ENCODE peak calls at places on chromosomes 12 and 14, in nine cellular contexts. One of them, this sample, is unnamed.

GRCh38 chr12:30996752-30997151 is 70.2 kb downstream of the TSPAN11 start:
- DNase-seq in DMS153: no peak
- DNase-seq in stimulated activated CD8-positive, alpha-beta memory T cell treated with anti-CD3 and anti-CD28 coated beads, Interleukin-15, amount 100 ng/mL, for 1 hour: no peak
- DNase-seq in ELR: no peak
- DNase-seq in WTC11: no peak
- DNase-seq in caudate nucleus: no peak
- DNase-seq in hepatic stellate cell: no peak
- DNase-seq in ecto neural progenitor cell: no peak
- DNase-seq in kidney tubule cell: no peak
- DNase-seq in this sample: peak

GRCh38 chr14:74425525-74426201 is 347 bp downstream of the SYNDIG1L start:
- DNase-seq in DMS153: no peak
- DNase-seq in stimulated activated CD8-positive, alpha-beta memory T cell treated with anti-CD3 and anti-CD28 coated beads, Interleukin-15, amount 100 ng/mL, for 1 hour: peak
- DNase-seq in ELR: peak
- DNase-seq in WTC11: peak
- DNase-seq in caudate nucleus: no peak
- DNase-seq in hepatic stellate cell: peak
- DNase-seq in ecto neural progenitor cell: peak
- DNase-seq in kidney tubule cell: peak
- DNase-seq in this sample: no peak

GRCh38 chr12:69534389-69534822 is 50.9 kb upstream of the CCT2 start:
- DNase-seq in DMS153: no peak
- DNase-seq in stimulated activated CD8-positive, alpha-beta memory T cell treated with anti-CD3 and anti-CD28 coated beads, Interleukin-15, amount 100 ng/mL, for 1 hour: no peak
- DNase-seq in ELR: peak
- DNase-seq in WTC11: peak
- DNase-seq in caudate nucleus: peak
- DNase-seq in hepatic stellate cell: peak
- DNase-seq in ecto neural progenitor cell: peak
- DNase-seq in kidney tubule cell: peak
- DNase-seq in this sample: peak

GRCh38 chr14:69107407-69108003 is 45.4 kb downstream of the DCAF5 start:
- DNase-seq in DMS153: peak
- DNase-seq in stimulated activated CD8-positive, alpha-beta memory T cell treated with anti-CD3 and anti-CD28 coated beads, Interleukin-15, amount 100 ng/mL, for 1 hour: no peak
- DNase-seq in ELR: peak
- DNase-seq in WTC11: peak
- DNase-seq in caudate nucleus: peak
- DNase-seq in hepatic stellate cell: no peak
- DNase-seq in ecto neural progenitor cell: no peak
- DNase-seq in kidney tubule cell: peak
- DNase-seq in this sample: peak

GRCh38 chr12:67649165-67650126 is 901 bp downstream of the DYRK2 start:
- DNase-seq in DMS153: no peak
- DNase-seq in stimulated activated CD8-positive, alpha-beta memory T cell treated with anti-CD3 and anti-CD28 coated beads, Interleukin-15, amount 100 ng/mL, for 1 hour: no peak
- DNase-seq in ELR: peak
- DNase-seq in WTC11: peak
- DNase-seq in caudate nucleus: peak
- DNase-seq in hepatic stellate cell: peak
- DNase-seq in ecto neural progenitor cell: peak
- DNase-seq in kidney tubule cell: no peak
- DNase-seq in this sample: peak

GRCh38 chr12:84785281-84785680 is 127.3 kb downstream of the SLC6A15 start:
- DNase-seq in DMS153: no peak
- DNase-seq in stimulated activated CD8-positive, alpha-beta memory T cell treated with anti-CD3 and anti-CD28 coated beads, Interleukin-15, amount 100 ng/mL, for 1 hour: no peak
- DNase-seq in ELR: no peak
- DNase-seq in WTC11: no peak
- DNase-seq in caudate nucleus: no peak
- DNase-seq in hepatic stellate cell: no peak
- DNase-seq in ecto neural progenitor cell: no peak
- DNase-seq in kidney tubule cell: no peak
- DNase-seq in this sample: no peak

GRCh38 chr12:114003286-114003685 is 37.2 kb upstream of the RBM19 start:
- DNase-seq in DMS153: no peak
- DNase-seq in stimulated activated CD8-positive, alpha-beta memory T cell treated with anti-CD3 and anti-CD28 coated beads, Interleukin-15, amount 100 ng/mL, for 1 hour: no peak
- DNase-seq in ELR: no peak
- DNase-seq in WTC11: no peak
- DNase-seq in caudate nucleus: no peak
- DNase-seq in hepatic stellate cell: no peak
- DNase-seq in ecto neural progenitor cell: no peak
- DNase-seq in kidney tubule cell: no peak
- DNase-seq in this sample: no peak

GRCh38 chr12:52517005-52517835 is 3.0 kb downstream of the KRT5 start:
- DNase-seq in DMS153: no peak
- DNase-seq in stimulated activated CD8-positive, alpha-beta memory T cell treated with anti-CD3 and anti-CD28 coated beads, Interleukin-15, amount 100 ng/mL, for 1 hour: no peak
- DNase-seq in ELR: no peak
- DNase-seq in WTC11: no peak
- DNase-seq in caudate nucleus: no peak
- DNase-seq in hepatic stellate cell: no peak
- DNase-seq in ecto neural progenitor cell: peak
- DNase-seq in kidney tubule cell: no peak
- DNase-seq in this sample: no peak

GRCh38 chr14:55691659-55692058 is 111.7 kb downstream of the KTN1 start:
- DNase-seq in DMS153: no peak
- DNase-seq in stimulated activated CD8-positive, alpha-beta memory T cell treated with anti-CD3 and anti-CD28 coated beads, Interleukin-15, amount 100 ng/mL, for 1 hour: no peak
- DNase-seq in ELR: no peak
- DNase-seq in WTC11: no peak
- DNase-seq in caudate nucleus: no peak
- DNase-seq in hepatic stellate cell: no peak
- DNase-seq in ecto neural progenitor cell: no peak
- DNase-seq in kidney tubule cell: no peak
- DNase-seq in this sample: no peak

GRCh38 chr14:33996450-33996849 is 45.6 kb upstream of the EGLN3 start:
- DNase-seq in DMS153: no peak
- DNase-seq in stimulated activated CD8-positive, alpha-beta memory T cell treated with anti-CD3 and anti-CD28 coated beads, Interleukin-15, amount 100 ng/mL, for 1 hour: no peak
- DNase-seq in ELR: no peak
- DNase-seq in WTC11: no peak
- DNase-seq in caudate nucleus: no peak
- DNase-seq in hepatic stellate cell: no peak
- DNase-seq in ecto neural progenitor cell: no peak
- DNase-seq in kidney tubule cell: no peak
- DNase-seq in this sample: no peak

GRCh38 chr12:14937689-14938088 is 648 bp downstream of the ERP27 start:
- DNase-seq in DMS153: no peak
- DNase-seq in stimulated activated CD8-positive, alpha-beta memory T cell treated with anti-CD3 and anti-CD28 coated beads, Interleukin-15, amount 100 ng/mL, for 1 hour: no peak
- DNase-seq in ELR: peak
- DNase-seq in WTC11: peak
- DNase-seq in caudate nucleus: no peak
- DNase-seq in hepatic stellate cell: no peak
- DNase-seq in ecto neural progenitor cell: no peak
- DNase-seq in kidney tubule cell: no peak
- DNase-seq in this sample: no peak

GRCh38 chr14:64748521-64748920 is 44.3 kb downstream of the PLEKHG3 start:
- DNase-seq in DMS153: no peak
- DNase-seq in stimulated activated CD8-positive, alpha-beta memory T cell treated with anti-CD3 and anti-CD28 coated beads, Interleukin-15, amount 100 ng/mL, for 1 hour: no peak
- DNase-seq in ELR: no peak
- DNase-seq in WTC11: no peak
- DNase-seq in caudate nucleus: no peak
- DNase-seq in hepatic stellate cell: no peak
- DNase-seq in ecto neural progenitor cell: no peak
- DNase-seq in kidney tubule cell: no peak
- DNase-seq in this sample: no peak

GRCh38 chr14:55237999-55238680 is 33.1 kb upstream of the FBXO34 start:
- DNase-seq in DMS153: no peak
- DNase-seq in stimulated activated CD8-positive, alpha-beta memory T cell treated with anti-CD3 and anti-CD28 coated beads, Interleukin-15, amount 100 ng/mL, for 1 hour: no peak
- DNase-seq in ELR: no peak
- DNase-seq in WTC11: no peak
- DNase-seq in caudate nucleus: no peak
- DNase-seq in hepatic stellate cell: no peak
- DNase-seq in ecto neural progenitor cell: no peak
- DNase-seq in kidney tubule cell: no peak
- DNase-seq in this sample: peak

GRCh38 chr12:51972849-51973273 is 21.4 kb downstream of the ACVR1B start:
- DNase-seq in DMS153: no peak
- DNase-seq in stimulated activated CD8-positive, alpha-beta memory T cell treated with anti-CD3 and anti-CD28 coated beads, Interleukin-15, amount 100 ng/mL, for 1 hour: no peak
- DNase-seq in ELR: no peak
- DNase-seq in WTC11: no peak
- DNase-seq in caudate nucleus: peak
- DNase-seq in hepatic stellate cell: no peak
- DNase-seq in ecto neural progenitor cell: no peak
- DNase-seq in kidney tubule cell: peak
- DNase-seq in this sample: no peak

GRCh38 chr12:6919588-6919987 is 5.2 kb downstream of the ENO2 start:
- DNase-seq in DMS153: no peak
- DNase-seq in stimulated activated CD8-positive, alpha-beta memory T cell treated with anti-CD3 and anti-CD28 coated beads, Interleukin-15, amount 100 ng/mL, for 1 hour: no peak
- DNase-seq in ELR: no peak
- DNase-seq in WTC11: no peak
- DNase-seq in caudate nucleus: no peak
- DNase-seq in hepatic stellate cell: no peak
- DNase-seq in ecto neural progenitor cell: no peak
- DNase-seq in kidney tubule cell: no peak
- DNase-seq in this sample: no peak

This sample was measured in SJCRH30.